ENCODE peak calls at places on chromosomes 11 and 22, in four cellular contexts. N is K562, B is GM12878, K is HepG2. J is an unnamed sample.

GRCh38 chr11:71369411-71369810 is 78.8 kb downstream of the DHCR7 start:
- DNase-seq in K (no peak), B (no peak), N (no peak), J (no peak)

GRCh38 chr22:48940266-48940987 is 887.2 kb downstream of the BRD1 start:
- DNase-seq in N (no peak), K (no peak), B (no peak), J (no peak)

GRCh38 chr11:24609778-24610177 is 112.9 kb downstream of the LUZP2 start:
- DNase-seq in B (no peak), K (no peak), N (no peak), J (no peak)

GRCh38 chr22:36726007-36726380 is 22.4 kb upstream of the CACNG2 start:
- DNase-seq in K (no peak), B (no peak), N (no peak), J (no peak)

GRCh38 chr11:132125855-132126841 is 755.7 kb downstream of the NTM start:
- DNase-seq in N (no peak), B (no peak), K (no peak), J (peak)

GRCh38 chr11:4495487-4495886 is 13.0 kb downstream of the OR52K1 start:
- DNase-seq in N (no peak), B (no peak), K (no peak), J (no peak)

GRCh38 chr11:119878990-119879389 is 150.0 kb upstream of the NECTIN1 start:
- DNase-seq in B (no peak), K (no peak), N (no peak), J (no peak)

GRCh38 chr11:128388182-128388815 is 199.1 kb downstream of the ETS1 start:
- DNase-seq in B (no peak), N (no peak), K (no peak), J (no peak)

GRCh38 chr11:5891216-5891800 is 1.7 kb upstream of the OR52E5 start:
- DNase-seq in N (peak), B (peak), K (no peak), J (peak)

GRCh38 chr11:11291432-11292015 is 61.5 kb downstream of the CSNK2A3 start:
- DNase-seq in N (no peak), B (no peak), K (peak), J (no peak)

GRCh38 chr11:47467372-47467771 is 18.4 kb upstream of the RAPSN start:
- DNase-seq in K (no peak), N (no peak), B (no peak), J (no peak)

GRCh38 chr22:35457729-35458546 is 58.0 kb downstream of the MCM5 start:
- DNase-seq in B (no peak), K (no peak), N (no peak), J (no peak)

GRCh38 chr11:122105009-122105828 is 10.8 kb downstream of the BLID start:
- DNase-seq in N (no peak), K (no peak), B (no peak), J (no peak)

GRCh38 chr11:76510060-76511047 is 65.5 kb downstream of the EMSY start:
- DNase-seq in N (no peak), B (no peak), K (no peak), J (no peak)

GRCh38 chr22:37336474-37337028 is 54.2 kb downstream of the CYTH4 start:
- DNase-seq in N (peak), B (no peak), K (no peak), J (no peak)

GRCh38 chr11:17277024-17277584 is 565 bp downstream of the NUCB2 start:
- DNase-seq in B (no peak), N (no peak), K (no peak), J (no peak)

GRCh38 chr11:29019960-29020683 is 911.9 kb downstream of the METTL15 start:
- DNase-seq in K (no peak), N (no peak), B (no peak), J (no peak)

GRCh38 chr11:36775157-36775556 is 177.1 kb upstream of the RAG2 start:
- DNase-seq in B (no peak), K (no peak), N (no peak), J (no peak)

GRCh38 chr11:99425596-99425995 is 404.8 kb downstream of the CNTN5 start:
- DNase-seq in B (no peak), K (no peak), N (no peak), J (no peak)

GRCh38 chr22:25644122-25644521 is 79.6 kb downstream of the GRK3 start:
- DNase-seq in K (no peak), B (no peak), N (no peak), J (no peak)

GRCh38 chr22:45310331-45311032 is 748 bp downstream of the FAM118A start:
- DNase-seq in K (no peak), B (no peak), N (no peak), J (no peak)

GRCh38 chr11:59173080-59173963 is 1.4 kb downstream of the DTX4 start:
- DNase-seq in B (no peak), K (peak), N (no peak), J (peak)
- TF ChIP-seq FOXM1 in B (peak), K (no peak), N (no peak), J (no peak)

GRCh38 chr22:30356392-30357230 is at the start of the genes CCDC157 and SF3A1:
- DNase-seq in K (peak), N (peak), B (peak), J (peak)
- TF ChIP-seq REST in K (no peak), N (peak), B (no peak), J (no peak)

GRCh38 chr11:58807358-58807757 is 37.1 kb downstream of the GLYATL2 start:
- DNase-seq in N (no peak), K (no peak), B (no peak), J (no peak)

GRCh38 chr11:58805065-58805464 is 39.4 kb downstream of the GLYATL2 start:
- DNase-seq in N (no peak), K (no peak), B (no peak), J (no peak)

GRCh38 chr11:58801302-58801701 is 43.2 kb downstream of the GLYATL2 start:
- DNase-seq in N (no peak), B (no peak), K (no peak), J (no peak)

GRCh38 chr11:58796333-58797049 is 48.0 kb downstream of the GLYATL2 start:
- DNase-seq in B (no peak), K (no peak), N (no peak), J (no peak)

GRCh38 chr11:58801974-58802545 is 42.4 kb downstream of the GLYATL2 start:
- DNase-seq in B (no peak), N (no peak), K (no peak), J (no peak)
- TF ChIP-seq FOXM1 in B (no peak), N (no peak), K (no peak), J (no peak)

DNA sequence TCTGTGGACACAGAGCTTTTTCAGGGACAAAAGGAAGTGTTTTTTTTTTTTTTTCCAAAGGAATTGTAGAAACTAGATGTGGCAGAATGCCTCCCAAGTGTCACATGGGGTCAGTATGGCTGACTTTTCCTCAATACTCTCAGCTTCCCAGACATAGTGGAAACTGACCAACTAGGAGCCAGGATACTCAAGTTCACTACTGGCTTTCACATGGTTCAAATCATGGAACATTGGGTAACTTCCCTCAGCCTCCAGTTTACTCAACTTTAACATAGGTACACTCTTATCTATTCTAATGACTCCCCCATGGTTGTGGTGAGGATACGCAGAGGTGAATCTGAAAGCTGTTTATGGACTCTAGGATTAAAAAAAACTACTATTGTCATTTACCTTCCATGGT is 1.4 kb downstream of the SLC5A1 start:
- DNase-seq in N (no peak), K (no peak), B (no peak), J (no peak)
- TF ChIP-seq REST in N (no peak), K (no peak), B (no peak), J (no peak)

GRCh38 chr11:9568854-9569587 is 4.4 kb upstream of the WEE1 start:
- DNase-seq in B (no peak), N (no peak), K (peak), J (peak)
- TF ChIP-seq FOXM1 in B (no peak), N (no peak), K (no peak), J (no peak)

DNA sequence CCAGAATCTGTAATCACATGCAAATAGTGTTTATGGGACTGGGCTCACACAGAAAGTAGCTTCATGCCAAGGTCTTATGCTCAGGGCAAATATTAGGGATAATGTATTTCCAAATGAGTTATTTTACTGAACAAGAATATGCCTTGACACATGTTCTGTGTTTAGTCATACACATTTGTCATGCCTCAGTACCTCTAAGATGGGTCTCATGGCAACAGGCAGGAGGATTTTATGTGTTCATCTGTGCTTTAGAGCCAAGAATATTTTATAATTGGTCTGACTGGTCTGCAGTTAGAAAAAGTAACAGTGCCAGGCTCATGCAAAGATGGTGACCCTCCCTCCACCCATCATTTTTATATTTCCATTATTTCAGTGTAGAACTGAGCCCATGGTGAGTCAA is 49.1 kb downstream of the JAM3 start:
- DNase-seq in B (no peak), K (no peak), N (no peak), J (no peak)
- TF ChIP-seq REST in B (no peak), K (no peak), N (no peak), J (no peak)